ENCODE peak calls at places on chromosome 4, in eight cellular contexts. F is vagina, D is neural crest cell, P is right lobe of liver, T is progenitor cell of endocrine pancreas, G is fibroblast of the aortic adventitia, X is heart left ventricle, H is fibroblast of lung. N is an unnamed sample.

GRCh38 chr4:138788857-138789256 is 226.7 kb upstream of the NOCT start:
- DNase-seq in P (no peak), D (no peak), X (no peak), T (no peak), H (no peak), F (no peak), G (no peak), N (no peak)

GRCh38 chr4:61200991-61201526 is 933 bp downstream of the ADGRL3 start:
- DNase-seq in P (peak; percentile 16), G (peak; percentile 4), X (peak; percentile 13), F (no peak), T (no peak), H (peak; percentile 40), D (peak; percentile 41), N (no peak)

GRCh38 chr4:184977747-184978146 is 40.5 kb upstream of the HELT start:
- DNase-seq in D (no peak), H (no peak), P (no peak), G (no peak), F (no peak), T (no peak), X (no peak), N (no peak)

GRCh38 chr4:52957791-52958190 is 95.7 kb downstream of the RASL11B start:
- DNase-seq in D (no peak), H (no peak), F (no peak), T (no peak), P (no peak), G (no peak), X (no peak), N (no peak)

GRCh38 chr4:37717575-37717974 is 31.4 kb upstream of the RELL1 start:
- DNase-seq in H (peak; percentile 77), X (no peak), P (no peak), T (no peak), G (peak; percentile 83), F (no peak), D (no peak), N (no peak)

GRCh38 chr4:21888195-21888976 is 60.2 kb downstream of the KCNIP4 start:
- DNase-seq in F (no peak), H (peak; percentile 96), G (peak; percentile 86), P (no peak), X (no peak), D (no peak), T (no peak), N (no peak)

GRCh38 chr4:85370400-85371032 is 104.4 kb upstream of the ARHGAP24 start:
- DNase-seq in X (peak; percentile 23), D (peak; percentile 27), H (peak; percentile 20), F (no peak), P (no peak), T (peak; percentile 16), G (peak; percentile 51), N (peak; percentile 63)

GRCh38 chr4:36081185-36081584 is 163.1 kb downstream of the ARAP2 start:
- DNase-seq in G (no peak), D (no peak), P (no peak), F (no peak), H (peak; percentile 6), T (no peak), X (no peak), N (peak; percentile 47)

GRCh38 chr4:172858731-172859230 is 309.8 kb upstream of the GALNT7 start:
- DNase-seq in P (no peak), T (no peak), F (no peak), X (no peak), D (no peak), G (no peak), H (peak; percentile 46), N (no peak)

GRCh38 chr4:155759372-155760252 is 791 bp downstream of the GUCY1B1 start:
- DNase-seq in T (peak; percentile 44), P (peak; percentile 74), X (peak; percentile 88), F (no peak), G (no peak), D (peak; percentile 50), H (peak; percentile 23), N (peak; percentile 59)

GRCh38 chr4:146675171-146675570 is 36.5 kb downstream of the POU4F2 start:
- DNase-seq in H (no peak), D (no peak), P (no peak), F (no peak), G (no peak), T (no peak), X (no peak), N (no peak)

GRCh38 chr4:161629694-161630441 is 533.9 kb downstream of the FSTL5 start:
- DNase-seq in H (peak; percentile 18), F (no peak), G (no peak), P (no peak), D (no peak), X (no peak), T (no peak), N (no peak)

GRCh38 chr4:147899512-147899911 is 167.6 kb downstream of the ARHGAP10 start:
- DNase-seq in D (no peak), F (no peak), P (no peak), H (peak; percentile 8), G (peak; percentile 66), X (no peak), T (no peak), N (no peak)

GRCh38 chr4:177001271-177002175 is 208.8 kb upstream of the VEGFC start:
- DNase-seq in H (peak; percentile 67), P (no peak), G (peak; percentile 47), T (no peak), F (no peak), X (no peak), D (no peak), N (no peak)

GRCh38 chr4:78765607-78766006 is 10.5 kb upstream of the BMP2K start:
- DNase-seq in P (no peak), G (no peak), F (no peak), D (no peak), T (no peak), X (no peak), H (no peak), N (no peak)

GRCh38 chr4:92047209-92047877 is 256.4 kb upstream of the GRID2 start:
- DNase-seq in P (no peak), F (no peak), D (no peak), T (no peak), H (peak; percentile 54), X (no peak), G (peak; percentile 54), N (no peak)

GRCh38 chr4:8830056-8830455 is 41.6 kb downstream of the HMX1 start:
- DNase-seq in G (no peak), H (no peak), D (no peak), F (no peak), P (no peak), T (peak; percentile 5), X (no peak), N (no peak)

GRCh38 chr4:72318771-72319170 is 250.2 kb downstream of the ADAMTS3 start:
- DNase-seq in T (no peak), X (no peak), D (no peak), H (peak; percentile 53), G (no peak), P (no peak), F (no peak), N (no peak)

GRCh38 chr4:20326977-20327376 is 75.3 kb downstream of the SLIT2 start:
- DNase-seq in F (no peak), G (peak; percentile 73), D (no peak), P (no peak), H (no peak), X (no peak), T (no peak), N (no peak)

GRCh38 chr4:8675383-8675782 is 82.8 kb downstream of the CPZ start:
- DNase-seq in P (no peak), D (peak; percentile 58), T (peak; percentile 77), G (no peak), X (no peak), H (no peak), F (no peak), N (no peak)

GRCh38 chr4:152115794-152116193 is 355.0 kb upstream of the GATB start:
- DNase-seq in D (no peak), F (no peak), H (no peak), T (no peak), X (peak; percentile 35), P (no peak), G (no peak), N (peak; percentile 32)

GRCh38 chr4:87337361-87337760 is 14.7 kb upstream of the HSD17B13 start:
- DNase-seq in H (no peak), T (no peak), F (no peak), G (no peak), D (no peak), P (no peak), X (no peak), N (no peak)

GRCh38 chr4:74317616-74318256 is 9.5 kb downstream of the EPGN start:
- DNase-seq in X (no peak), D (no peak), F (no peak), H (no peak), G (peak; percentile 67), T (no peak), P (no peak), N (no peak)

GRCh38 chr4:40848981-40849380 is 99.2 kb downstream of the NSUN7 start:
- DNase-seq in G (peak; percentile 23), T (no peak), D (no peak), F (no peak), X (no peak), H (peak; percentile 50), P (no peak), N (no peak)

DNA sequence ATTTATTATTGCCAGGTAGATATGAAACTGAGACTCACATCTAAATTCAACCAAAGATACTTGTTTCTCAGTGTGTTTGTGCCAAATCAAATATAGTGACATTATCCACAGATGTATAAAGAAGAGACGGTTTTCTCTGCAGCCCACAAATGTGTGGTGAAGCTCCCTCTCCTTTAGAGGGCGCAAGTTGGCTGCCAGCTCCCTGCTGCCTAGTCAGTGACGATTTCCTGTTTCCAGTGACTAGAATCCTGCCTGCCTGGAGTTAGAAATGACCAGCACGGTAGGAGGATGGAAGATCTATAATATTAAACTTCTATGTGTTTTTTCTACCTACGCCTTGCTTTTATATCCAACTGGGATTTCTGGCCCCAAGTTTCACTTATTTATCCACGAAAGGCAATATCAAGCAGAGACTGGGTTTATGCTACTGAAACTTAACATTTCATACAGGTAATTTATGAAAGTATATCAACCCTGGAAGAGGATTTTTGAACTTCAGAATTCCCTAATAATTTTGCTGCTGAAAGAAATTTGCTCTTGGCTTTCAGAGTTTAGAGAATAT is 1793.7 kb upstream of the TENM3 start:
- DNase-seq in H (peak; percentile 51), P (no peak), G (no peak), T (no peak), D (no peak), X (no peak), F (no peak), N (peak; percentile 64)
- TF ChIP-seq CTCF in H (peak; percentile 62), P (no peak), G (no peak), T (peak; percentile 71), D (peak; percentile 70), X (no peak), F (no peak), N (peak; percentile 68)

GRCh38 chr4:48290146-48290772 is 20.6 kb upstream of the TEC start:
- DNase-seq in F (no peak), G (peak; percentile 22), T (no peak), H (no peak), P (no peak), X (no peak), D (no peak), N (peak; percentile 16)
- TF ChIP-seq CTCF in F (no peak), G (peak; percentile 52), T (peak; percentile 37), H (peak; percentile 68), P (peak; percentile 71), X (peak; percentile 57), D (peak; percentile 60), N (peak; percentile 67)

GRCh38 chr4:17111959-17112659 is 213.7 kb upstream of the LDB2 start:
- DNase-seq in X (peak; percentile 8), T (no peak), F (no peak), G (no peak), D (peak; percentile 33), H (no peak), P (no peak), N (peak; percentile 45)
- TF ChIP-seq CTCF in X (no peak), T (peak; percentile 49), F (no peak), G (peak; percentile 46), D (peak; percentile 55), H (peak; percentile 52), P (peak; percentile 37), N (peak; percentile 51)

GRCh38 chr4:129929052-129929451 is 833.1 kb downstream of the C4orf33 start:
- DNase-seq in X (no peak), G (no peak), D (peak; percentile 5), P (no peak), F (no peak), H (no peak), T (no peak), N (no peak)
- TF ChIP-seq CTCF in X (no peak), G (no peak), D (peak; percentile 59), P (peak; percentile 53), F (no peak), H (no peak), T (peak; percentile 47), N (peak; percentile 27)